ENCODE peak calls at places on chromosome 17, in six cellular contexts. O is fibroblast of lung, H is hepatocyte, J is GM23248, S is AG10803, W is HAP-1. B is an unnamed sample.

GRCh38 chr17:12099412-12099811 is 78.7 kb downstream of the MAP2K4 start:
- DNase-seq in O (no peak), S (no peak), W (no peak), J (no peak), H (no peak), B (no peak)

GRCh38 chr17:73359987-73360410 is 48.2 kb upstream of the CDC42EP4 start:
- DNase-seq in J (no peak), W (peak), O (no peak), S (no peak), H (peak), B (peak)

GRCh38 chr17:21008516-21008915 is 34.3 kb downstream of the USP22 start:
- DNase-seq in S (no peak), H (no peak), O (no peak), W (no peak), J (no peak), B (peak)

GRCh38 chr17:79927136-79927661 is 88.0 kb upstream of the CBX4 start:
- DNase-seq in W (no peak), H (peak), O (no peak), S (no peak), J (no peak), B (no peak)

GRCh38 chr17:77315010-77315409 is 174.2 kb downstream of the SEC14L1 start:
- DNase-seq in S (no peak), W (no peak), H (no peak), J (no peak), O (no peak), B (no peak)

GRCh38 chr17:19613979-19614378 is 34.6 kb upstream of the ALDH3A2 start:
- DNase-seq in W (no peak), S (no peak), J (no peak), H (no peak), O (no peak), B (no peak)

GRCh38 chr17:79160980-79161621 is 86.5 kb downstream of the ENGASE start:
- DNase-seq in J (no peak), S (no peak), O (no peak), H (no peak), W (no peak), B (no peak)

GRCh38 chr17:63701477-63702222 is 1.7 kb upstream of the LIMD2 start:
- DNase-seq in H (no peak), J (no peak), S (no peak), W (no peak), O (no peak), B (no peak)

GRCh38 chr17:73998246-73999220 is 204.9 kb upstream of the RPL38 start:
- DNase-seq in O (no peak), S (no peak), H (peak), J (peak), W (peak), B (peak)

GRCh38 chr17:40363480-40363838 is 1.1 kb downstream of the GJD3 start:
- DNase-seq in J (peak), H (peak), O (peak), W (peak), S (peak), B (peak)

GRCh38 chr17:45019177-45019711 is 32.2 kb downstream of the DCAKD start:
- DNase-seq in S (peak), J (peak), W (peak), H (peak), O (peak), B (peak)

GRCh38 chr17:81084691-81085419 is 49.9 kb downstream of the BAIAP2 start:
- DNase-seq in S (no peak), W (no peak), H (no peak), J (no peak), O (no peak), B (no peak)

GRCh38 chr17:56121661-56122060 is 31.6 kb upstream of the ANKFN1 start:
- DNase-seq in H (no peak), O (no peak), W (no peak), J (peak), S (no peak), B (peak)

GRCh38 chr17:38617074-38617860 is 11.5 kb upstream of the SRCIN1 start:
- DNase-seq in S (no peak), J (no peak), H (no peak), O (no peak), W (no peak), B (peak)

GRCh38 chr17:30321314-30321713 is 12.5 kb downstream of the TMIGD1 start:
- DNase-seq in S (no peak), W (no peak), J (no peak), H (no peak), O (no peak), B (no peak)

GRCh38 chr17:3986939-3987335 is 22.7 kb upstream of the ATP2A3 start:
- DNase-seq in W (no peak), H (no peak), J (no peak), S (no peak), O (no peak), B (peak)

GRCh38 chr17:9443811-9444210 is 131.8 kb downstream of the STX8 start:
- DNase-seq in O (peak), S (no peak), J (no peak), H (no peak), W (no peak), B (no peak)

GRCh38 chr17:58120195-58120822 is 27.9 kb upstream of the OR4D1 start:
- DNase-seq in J (peak), W (peak), S (peak), H (peak), O (peak), B (peak)

GRCh38 chr17:45227101-45227591 is 5.5 kb downstream of the FMNL1 start:
- DNase-seq in J (peak), H (peak), S (peak), W (no peak), O (no peak), B (peak)

GRCh38 chr17:80095038-80095843 is 6.1 kb upstream of the GAA start:
- DNase-seq in S (no peak), H (peak), O (no peak), W (no peak), J (no peak), B (peak)

GRCh38 chr17:7632492-7632894 is 2.6 kb downstream of the SHBG start:
- DNase-seq in S (peak), O (peak), J (peak), W (peak), H (no peak), B (peak)

GRCh38 chr17:40319651-40320550 is 10.9 kb downstream of the RARA start:
- DNase-seq in S (peak), H (peak), O (no peak), W (no peak), J (peak), B (peak)

GRCh38 chr17:28228109-28228840 is 90.7 kb upstream of the TMEM97 start:
- DNase-seq in J (peak), S (no peak), H (no peak), O (no peak), W (no peak), B (peak)
- H3K4me3 ChIP-seq in J (peak), S (peak), H (peak), O (peak), W (no peak), B (peak)

GRCh38 chr17:75779987-75780889 is 4.4 kb upstream of the UNK start:
- DNase-seq in J (no peak), S (no peak), W (no peak), O (no peak), H (no peak), B (no peak)
- H3K4me3 ChIP-seq in J (peak), S (no peak), W (no peak), O (no peak), H (no peak), B (no peak)

GRCh38 chr17:48586355-48586924 is 3.6 kb downstream of the HOXB3 start:
- DNase-seq in J (no peak), H (no peak), S (no peak), W (no peak), O (peak), B (peak)
- H3K4me3 ChIP-seq in J (peak), H (no peak), S (peak), W (no peak), O (peak), B (no peak)

GRCh38 chr17:42665581-42666001 is 6.5 kb downstream of the TUBG2 start:
- DNase-seq in H (no peak), W (no peak), J (no peak), O (no peak), S (no peak), B (no peak)
- H3K4me3 ChIP-seq in H (no peak), W (no peak), J (no peak), O (no peak), S (no peak), B (no peak)